ENCODE peak calls at places on chromosomes 11 and 22, in four cellular contexts. I is H1, K is HepG2, R is K562. E is an unnamed sample.

GRCh38 chr11:266676-267439 is 11.3 kb upstream of the NLRP6 start:
- DNase-seq in I (no peak), K (no peak), R (peak), E (no peak)

GRCh38 chr11:67667490-67668190 is 6.8 kb downstream of the ALDH3B2 start:
- DNase-seq in I (no peak), K (no peak), R (no peak), E (no peak)

GRCh38 chr11:76632492-76632891 is 38.1 kb downstream of the LRRC32 start:
- DNase-seq in I (no peak), K (no peak), R (no peak), E (no peak)

GRCh38 chr11:57361926-57362325 is 19.0 kb downstream of the PRG3 start:
- DNase-seq in I (no peak), K (no peak), R (no peak), E (no peak)

GRCh38 chr11:62419560-62420342 is 918 bp downstream of the SCGB1A1 start:
- DNase-seq in I (no peak), K (no peak), R (no peak), E (no peak)

GRCh38 chr11:59842316-59842715 is 3.0 kb downstream of the CBLIF start:
- DNase-seq in I (no peak), K (no peak), R (peak), E (no peak)

GRCh38 chr22:30790366-30790765 is 95.7 kb downstream of the OSBP2 start:
- DNase-seq in I (no peak), K (no peak), R (no peak), E (no peak)

GRCh38 chr22:28670691-28671261 is 8.9 kb downstream of the TTC28 start:
- DNase-seq in I (no peak), K (no peak), R (no peak), E (no peak)

GRCh38 chr22:47377926-47378560 is 615.6 kb downstream of the TBC1D22A start:
- DNase-seq in I (no peak), K (no peak), R (no peak), E (no peak)

GRCh38 chr11:44303401-44303938 is 6.5 kb downstream of the ALX4 start:
- DNase-seq in I (no peak), K (no peak), R (no peak), E (no peak)

GRCh38 chr11:64742940-64743590 is 877 bp downstream of the RASGRP2 start:
- DNase-seq in I (peak), K (no peak), R (peak), E (peak)

GRCh38 chr11:10400856-10401255 is 54.2 kb upstream of the AMPD3 start:
- DNase-seq in I (no peak), K (no peak), R (no peak), E (no peak)

GRCh38 chr11:44066732-44067131 is 662 bp downstream of the ACCS start:
- DNase-seq in I (no peak), K (no peak), R (peak), E (peak)

GRCh38 chr11:12731841-12732336 is 57.7 kb downstream of the TEAD1 start:
- DNase-seq in I (no peak), K (no peak), R (no peak), E (no peak)

GRCh38 chr11:111549869-111550203 is 9.3 kb downstream of the LAYN start:
- DNase-seq in I (no peak), K (no peak), R (no peak), E (no peak)

GRCh38 chr11:102312656-102313055 is 4.6 kb upstream of the BIRC3 start:
- DNase-seq in I (no peak), K (no peak), R (no peak), E (peak)

GRCh38 chr11:85257837-85258236 is 369.3 kb downstream of the DLG2 start:
- DNase-seq in I (no peak), K (no peak), R (no peak), E (no peak)

GRCh38 chr22:26170112-26170492 is 840 bp downstream of the SEZ6L start:
- DNase-seq in I (peak), K (no peak), R (no peak), E (no peak)

GRCh38 chr11:11985016-11985715 is 23.3 kb downstream of the DKK3 start:
- DNase-seq in I (no peak), K (no peak), R (no peak), E (no peak)

GRCh38 chr11:5380740-5381342 is 2.8 kb upstream of the OR51M1 start:
- DNase-seq in I (peak), K (peak), R (peak), E (peak)

GRCh38 chr11:111562692-111563389 is 22.3 kb downstream of the LAYN start:
- DNase-seq in I (no peak), K (peak), R (no peak), E (no peak)

GRCh38 chr11:61037694-61038093 is 64.6 kb upstream of the CD5 start:
- DNase-seq in I (no peak), K (no peak), R (no peak), E (no peak)

GRCh38 chr22:31091106-31091975 is 10.2 kb downstream of the SMTN start:
- DNase-seq in I (peak), K (no peak), R (no peak), E (no peak)

GRCh38 chr22:44577391-44578114 is 79.5 kb upstream of the RTL6 start:
- DNase-seq in I (no peak), K (no peak), R (no peak), E (no peak)

GRCh38 chr11:3126207-3126865 is 38.8 kb downstream of the OSBPL5 start:
- DNase-seq in I (no peak), K (no peak), R (no peak), E (no peak)

GRCh38 chr11:62506413-62506940 is 40.1 kb downstream of the AHNAK start:
- DNase-seq in I (no peak), K (no peak), R (no peak), E (no peak)

GRCh38 chr22:29625090-29625825 is 21.8 kb downstream of the NF2 start:
- DNase-seq in I (no peak), K (peak), R (peak), E (no peak)

GRCh38 chr11:116731097-116731761 is 41.6 kb downstream of the BUD13 start:
- DNase-seq in I (peak), K (peak), R (no peak), E (no peak)

GRCh38 chr22:17842386-17842785 is 68.1 kb upstream of the BID start:
- DNase-seq in I (no peak), K (no peak), R (no peak), E (no peak)

GRCh38 chr11:2738551-2739431 is 39.0 kb upstream of the KCNQ1OT1 start:
- DNase-seq in I (no peak), K (no peak), R (peak), E (no peak)

DNA sequence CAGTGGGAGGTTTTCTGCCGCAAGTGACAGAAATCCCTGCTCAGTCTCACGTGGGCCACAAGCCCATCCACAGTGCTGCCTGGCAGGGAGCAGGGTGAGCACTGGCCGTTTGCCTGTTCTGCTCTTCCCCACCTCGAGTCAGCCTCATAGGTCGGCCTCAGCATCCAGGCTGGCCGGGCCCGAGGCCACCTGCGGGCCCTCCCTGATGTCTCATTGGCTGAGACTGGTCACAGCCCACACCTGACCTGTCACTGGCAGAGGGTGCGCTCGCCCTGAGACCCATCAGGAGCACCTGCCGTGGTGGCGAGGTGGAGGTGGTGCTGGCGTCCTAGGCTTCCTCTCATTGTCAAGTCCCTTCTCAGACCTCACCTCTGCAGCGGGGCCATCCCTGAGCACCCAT is 72.1 kb downstream of the ELFN2 start:
- DNase-seq in I (no peak), K (no peak), R (no peak), E (no peak)
- TF ChIP-seq JUND in I (no peak), K (no peak), R (no peak), E (no peak)

GRCh38 chr11:120577041-120577440 is 65.5 kb downstream of the GRIK4 start:
- DNase-seq in I (no peak), K (no peak), R (no peak), E (no peak)
- TF ChIP-seq JUND in I (no peak), K (no peak), R (no peak), E (no peak)

GRCh38 chr11:68686486-68686885 is 2.1 kb downstream of the GAL start:
- DNase-seq in I (no peak), K (no peak), R (no peak), E (no peak)
- TF ChIP-seq JUND in I (no peak), K (no peak), R (no peak), E (no peak)

DNA sequence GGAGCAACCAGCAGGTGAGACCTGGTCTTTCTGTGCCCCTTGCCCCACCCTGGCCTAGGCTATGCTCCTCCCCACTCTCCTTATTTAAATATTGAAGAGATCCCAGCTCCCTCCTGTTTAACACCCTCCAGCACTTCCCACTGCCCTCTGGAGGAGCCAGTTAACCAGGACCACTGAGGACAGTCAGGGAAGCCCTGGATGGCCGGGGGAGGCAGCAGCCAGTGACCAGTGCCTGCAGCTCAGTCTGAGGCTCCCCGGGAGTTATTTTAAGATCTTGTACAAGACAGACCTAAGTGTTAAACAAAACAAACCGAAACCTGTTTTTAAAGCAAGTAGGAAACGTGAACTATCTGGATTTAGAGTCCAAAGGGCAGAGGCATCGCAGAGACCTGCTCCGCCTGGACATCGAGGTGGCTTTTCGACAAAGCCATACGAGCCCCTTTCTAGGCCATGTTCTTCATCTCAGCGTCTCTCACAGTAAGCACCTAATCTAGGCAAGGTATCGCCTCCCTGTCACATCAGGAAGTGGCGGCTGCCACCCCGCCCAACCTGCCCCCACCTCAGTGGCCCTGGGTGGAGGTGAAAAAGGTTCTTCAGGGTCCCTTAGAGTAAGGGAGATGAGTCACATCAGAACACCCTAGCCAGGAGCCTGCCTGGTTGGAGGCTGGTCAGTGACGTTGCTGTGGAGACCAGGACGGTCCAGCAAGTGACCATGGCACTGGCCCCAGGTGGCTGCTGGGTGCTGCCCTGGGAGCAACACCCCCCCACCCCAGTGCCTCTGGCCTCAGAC is 35.3 kb downstream of the TRMU start:
- DNase-seq in I (no peak), K (peak), R (no peak), E (no peak)
- TF ChIP-seq JUND in I (no peak), K (no peak), R (no peak), E (no peak)

DNA sequence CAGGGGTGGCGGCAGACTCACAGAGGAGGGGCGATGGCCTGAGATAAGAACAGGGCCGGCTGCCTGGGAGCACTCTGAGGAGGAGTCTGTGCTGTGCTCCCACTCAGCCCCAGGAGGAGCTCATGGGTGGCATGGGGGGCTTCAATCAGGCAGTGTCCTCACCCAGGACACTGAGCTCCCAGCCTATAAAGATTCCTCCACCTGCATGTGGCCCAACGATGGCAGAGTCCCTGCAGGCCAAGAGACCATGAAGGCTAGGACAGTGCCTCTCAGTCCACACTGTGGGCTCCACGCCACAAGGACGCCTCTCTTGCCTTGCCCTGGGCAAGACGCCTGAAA is 1.9 kb downstream of the CST6 start:
- DNase-seq in I (no peak), K (no peak), R (no peak), E (no peak)
- TF ChIP-seq JUND in I (no peak), K (no peak), R (no peak), E (no peak)

GRCh38 chr22:42814215-42814614 is 42.9 kb downstream of the ARFGAP3 start:
- DNase-seq in I (no peak), K (peak), R (no peak), E (no peak)
- TF ChIP-seq JUND in I (no peak), K (no peak), R (no peak), E (no peak)

GRCh38 chr22:20419664-20419951 is 18.0 kb downstream of the SCARF2 start:
- DNase-seq in I (no peak), K (no peak), R (no peak), E (no peak)

GRCh38 chr22:20422271-20422958 is 15.2 kb downstream of the SCARF2 start:
- DNase-seq in I (no peak), K (no peak), R (no peak), E (no peak)

GRCh38 chr22:20422965-20423635 is 14.5 kb downstream of the SCARF2 start:
- DNase-seq in I (no peak), K (no peak), R (no peak), E (no peak)

GRCh38 chr22:20420157-20420842 is 17.3 kb downstream of the SCARF2 start:
- DNase-seq in I (no peak), K (no peak), R (no peak), E (no peak)

DNA sequence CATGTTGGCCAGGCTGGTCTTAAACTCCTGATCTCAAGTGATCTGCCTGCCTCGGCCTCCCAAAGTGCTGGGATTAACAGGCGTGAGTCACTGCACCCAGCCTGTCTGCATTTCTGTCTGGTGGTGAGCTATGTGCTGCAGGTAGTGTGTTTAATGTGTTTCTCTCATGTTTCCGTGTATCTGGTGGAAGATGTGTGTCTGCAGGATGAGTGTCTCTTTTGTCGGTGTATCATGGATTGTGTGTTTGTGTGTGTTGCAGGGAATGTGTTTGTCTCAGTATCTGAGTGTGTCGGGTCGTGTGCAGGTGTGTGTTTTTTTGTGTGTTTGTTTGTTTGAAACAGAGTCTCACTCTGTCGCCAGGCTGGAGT is 16.1 kb downstream of the SCARF2 start:
- DNase-seq in I (no peak), K (no peak), R (no peak), E (no peak)
- TF ChIP-seq JUND in I (no peak), K (no peak), R (peak), E (no peak)

DNA sequence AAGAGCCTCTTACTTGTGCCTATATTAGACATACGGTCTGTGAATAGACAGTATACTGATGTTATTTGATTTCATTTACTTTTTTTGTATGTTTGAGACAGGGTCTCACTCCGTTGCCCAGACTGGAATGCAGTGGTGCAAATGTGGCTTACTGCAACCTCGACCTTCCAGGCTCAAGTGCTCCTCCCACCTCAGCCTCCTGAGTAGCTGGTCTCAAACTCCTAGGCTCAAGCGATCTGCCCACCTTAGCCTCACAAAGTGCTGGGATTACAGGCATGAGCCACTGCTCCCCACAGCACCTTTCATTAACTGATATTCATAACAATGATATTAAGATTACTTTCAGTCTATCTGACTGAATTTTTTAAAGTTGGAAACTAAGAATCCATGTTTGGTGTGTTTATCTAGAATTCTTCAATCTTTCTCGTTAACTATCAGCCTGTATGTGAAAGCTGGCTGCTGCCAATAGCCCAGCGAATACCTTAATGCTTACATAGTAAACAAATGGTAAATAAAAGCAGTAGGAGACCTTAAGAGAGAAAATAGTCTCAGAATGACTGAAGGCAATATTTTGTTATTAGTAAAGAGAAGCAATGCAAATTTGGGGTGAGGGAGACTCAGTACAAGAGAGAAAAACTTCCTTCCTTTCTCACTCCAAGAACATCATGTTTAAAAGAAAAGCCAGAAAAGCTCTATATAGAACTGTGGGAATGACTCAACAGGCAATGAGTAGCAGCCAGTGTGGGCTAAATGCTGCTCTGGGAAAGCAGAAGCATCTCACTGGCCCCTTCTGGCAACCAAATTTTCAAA is 101.9 kb downstream of the MRTFA start:
- DNase-seq in I (no peak), K (no peak), R (peak), E (no peak)
- TF ChIP-seq JUND in I (no peak), K (no peak), R (no peak), E (no peak)

E was measured in T47D.